ENCODE peak calls at places on chromosomes 11 and 22, in four cellular contexts. Z is K562, E is HEK293T, P is HepG2. C is an unnamed sample.

GRCh38 chr11:45806072-45806933 is 1.4 kb downstream of the SLC35C1 start:
- DNase-seq in Z (no peak), E (no peak), P (no peak), C (no peak)

GRCh38 chr22:43774318-43774717 is 37.8 kb downstream of the EFCAB6 start:
- DNase-seq in Z (no peak), E (no peak), P (no peak), C (no peak)

GRCh38 chr11:132177106-132177505 is 806.7 kb downstream of the NTM start:
- DNase-seq in Z (no peak), E (no peak), P (peak), C (no peak)

GRCh38 chr11:20034941-20035340 is 125.3 kb downstream of the DBX1 start:
- DNase-seq in Z (no peak), E (no peak), P (no peak), C (no peak)

GRCh38 chr11:120180571-120181445 is 30.0 kb upstream of the OAF start:
- DNase-seq in Z (no peak), E (no peak), P (peak), C (no peak)

GRCh38 chr22:24564376-24565058 is 8.7 kb downstream of the SNRPD3 start:
- DNase-seq in Z (no peak), E (no peak), P (peak), C (no peak)

GRCh38 chr22:47757741-47758140 is 995.3 kb downstream of the TBC1D22A start:
- DNase-seq in Z (no peak), E (no peak), P (no peak), C (no peak)

GRCh38 chr11:61123775-61124571 is 21.7 kb downstream of the CD5 start:
- DNase-seq in Z (no peak), E (no peak), P (no peak), C (no peak)

GRCh38 chr11:128914216-128915147 is 23.3 kb downstream of the KCNJ5 start:
- DNase-seq in Z (no peak), E (no peak), P (no peak), C (no peak)

GRCh38 chr22:24406322-24407277 is 20.8 kb upstream of the ADORA2A start:
- DNase-seq in Z (peak), E (no peak), P (no peak), C (no peak)

GRCh38 chr22:42646569-42647525 is 2.3 kb downstream of the CYB5R3 start:
- DNase-seq in Z (peak), E (no peak), P (no peak), C (no peak)

GRCh38 chr11:3880724-3881123 is 25.3 kb downstream of the STIM1 start:
- DNase-seq in Z (no peak), E (no peak), P (peak), C (no peak)

GRCh38 chr11:66008468-66009101 is 3.2 kb upstream of the CST6 start:
- DNase-seq in Z (no peak), E (no peak), P (no peak), C (no peak)

GRCh38 chr11:114683007-114683406 is 4.7 kb downstream of the NXPE2 start:
- DNase-seq in Z (no peak), E (no peak), P (no peak), C (no peak)

GRCh38 chr11:13298765-13299164 is 21.2 kb downstream of the BMAL1 start:
- DNase-seq in Z (no peak), E (no peak), P (no peak), C (no peak)

GRCh38 chr22:25942989-25943411 is 201.0 kb downstream of the MYO18B start:
- DNase-seq in Z (no peak), E (no peak), P (no peak), C (no peak)

GRCh38 chr11:10979529-10979928 is 121.7 kb upstream of the ZBED5 start:
- DNase-seq in Z (no peak), E (no peak), P (no peak), C (no peak)

GRCh38 chr22:47100646-47101045 is 338.2 kb downstream of the TBC1D22A start:
- DNase-seq in Z (no peak), E (no peak), P (no peak), C (no peak)

GRCh38 chr11:44246726-44247125 is 63.2 kb downstream of the ALX4 start:
- DNase-seq in Z (no peak), E (no peak), P (no peak), C (no peak)

GRCh38 chr11:44241851-44242250 is 68.1 kb downstream of the ALX4 start:
- DNase-seq in Z (no peak), E (no peak), P (no peak), C (no peak)

GRCh38 chr11:44243086-44243485 is 66.9 kb downstream of the ALX4 start:
- DNase-seq in Z (no peak), E (no peak), P (no peak), C (no peak)

GRCh38 chr11:44244649-44245308 is 65.2 kb downstream of the ALX4 start:
- DNase-seq in Z (no peak), E (no peak), P (no peak), C (no peak)

GRCh38 chr11:44243633-44244343 is 66.2 kb downstream of the ALX4 start:
- DNase-seq in Z (no peak), E (no peak), P (peak), C (no peak)
- TF ChIP-seq TARDBP in Z (no peak), E (no peak), P (peak), C (no peak)

DNA sequence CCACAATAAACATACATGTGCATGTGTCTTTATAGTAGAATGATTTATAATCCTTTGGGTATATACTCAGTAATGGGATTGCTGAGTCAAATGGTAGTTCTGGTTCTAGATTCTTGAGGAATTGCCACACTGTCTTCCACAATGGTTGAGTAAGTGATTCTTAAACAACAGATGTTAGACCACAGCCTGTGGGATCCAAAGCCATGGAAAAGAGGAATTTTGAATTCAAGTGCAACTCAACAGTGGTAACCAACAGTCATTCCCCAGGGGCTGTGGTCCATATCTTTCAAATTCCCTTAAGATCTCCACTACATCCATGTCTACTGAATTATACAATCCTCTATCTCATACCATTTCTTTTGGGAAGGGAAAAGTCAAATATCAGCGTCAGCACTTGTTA is 321.5 kb downstream of the LARGE1 start:
- DNase-seq in Z (no peak), E (no peak), P (no peak), C (no peak)
- TF ChIP-seq TARDBP in Z (no peak), E (no peak), P (no peak), C (no peak)

GRCh38 chr11:95419915-95420314 is 188.9 kb upstream of the SESN3 start:
- DNase-seq in Z (no peak), E (no peak), P (no peak), C (no peak)
- TF ChIP-seq TARDBP in Z (no peak), E (no peak), P (no peak), C (no peak)

DNA sequence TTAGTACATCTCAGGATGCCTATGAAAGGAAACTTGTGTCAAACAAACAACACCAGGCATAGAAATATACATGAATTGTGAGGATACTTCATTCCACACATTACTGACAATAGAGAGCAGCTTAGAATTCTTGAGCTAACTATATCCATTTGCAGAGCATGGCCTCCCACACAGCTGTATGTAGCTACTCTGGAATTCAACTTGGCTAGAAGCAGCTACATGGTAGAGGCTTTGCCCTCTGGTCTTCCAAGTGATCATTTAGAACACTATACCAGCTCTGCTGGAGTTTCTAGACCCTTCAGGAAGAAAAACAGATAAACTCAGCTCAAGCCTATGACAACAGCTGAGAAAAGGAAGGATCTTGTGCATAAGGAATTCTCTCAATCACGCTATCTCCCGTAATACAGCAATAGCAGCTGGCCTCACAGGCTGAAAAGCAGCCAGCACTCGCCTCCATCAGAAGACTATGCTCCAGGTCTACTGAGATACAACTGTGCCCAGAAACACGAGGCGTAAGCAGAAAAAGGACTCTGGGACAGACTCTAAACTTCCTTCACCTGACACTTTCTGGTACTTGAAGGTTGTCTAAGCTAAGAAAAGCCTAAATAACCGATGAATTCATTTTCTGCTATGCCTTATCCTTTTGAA is 50.6 kb upstream of the APOA1 start:
- DNase-seq in Z (no peak), E (no peak), P (no peak), C (no peak)
- TF ChIP-seq TARDBP in Z (no peak), E (no peak), P (no peak), C (no peak)

GRCh38 chr22:49724893-49725489 is 102.7 kb downstream of the BRD1 start:
- DNase-seq in Z (peak), E (peak), P (peak), C (no peak)
- TF ChIP-seq TARDBP in Z (no peak), E (no peak), P (no peak), C (no peak)